ENCODE peak calls at places on chromosomes 7 and 10, in five cellular contexts. One of them, this sample, is unnamed.
A peak's percentile ranks its signal among the peaks of the same experiment; 100 is the strongest.

GRCh38 chr7:127581716-127582115 is 3.7 kb downstream of the GCC1 start:
- DNase-seq in tibial artery: no peak
- DNase-seq in ascending aorta: no peak
- DNase-seq in colonic mucosa: no peak
- DNase-seq in GM23248: peak; percentile 44
- DNase-seq in this sample: no peak

GRCh38 chr7:156004265-156005201 is 192.3 kb upstream of the SHH start:
- DNase-seq in tibial artery: no peak
- DNase-seq in ascending aorta: no peak
- DNase-seq in colonic mucosa: no peak
- DNase-seq in GM23248: no peak
- DNase-seq in this sample: no peak

GRCh38 chr10:64148597-64148996 is 627.4 kb downstream of the REEP3 start:
- DNase-seq in tibial artery: no peak
- DNase-seq in ascending aorta: no peak
- DNase-seq in colonic mucosa: no peak
- DNase-seq in GM23248: no peak
- DNase-seq in this sample: no peak

GRCh38 chr10:3502606-3503005 is 282.4 kb downstream of the KLF6 start:
- DNase-seq in tibial artery: no peak
- DNase-seq in ascending aorta: no peak
- DNase-seq in colonic mucosa: no peak
- DNase-seq in GM23248: no peak
- DNase-seq in this sample: no peak

GRCh38 chr10:110002801-110003523 is 4.8 kb upstream of the ADD3 start:
- DNase-seq in tibial artery: no peak
- DNase-seq in ascending aorta: no peak
- DNase-seq in colonic mucosa: peak; percentile 61
- DNase-seq in GM23248: no peak
- DNase-seq in this sample: no peak

GRCh38 chr10:31582365-31583052 is 263.5 kb downstream of the ZEB1 start:
- DNase-seq in tibial artery: no peak
- DNase-seq in ascending aorta: no peak
- DNase-seq in colonic mucosa: no peak
- DNase-seq in GM23248: peak; percentile 39
- DNase-seq in this sample: no peak

GRCh38 chr10:119489572-119490326 is 52.8 kb downstream of the RGS10 start:
- DNase-seq in tibial artery: no peak
- DNase-seq in ascending aorta: no peak
- DNase-seq in colonic mucosa: peak; percentile 54
- DNase-seq in GM23248: peak; percentile 54
- DNase-seq in this sample: peak; percentile 82

GRCh38 chr10:86343761-86344160 is 22.8 kb downstream of the GRID1 start:
- DNase-seq in tibial artery: peak; percentile 56
- DNase-seq in ascending aorta: no peak
- DNase-seq in colonic mucosa: no peak
- DNase-seq in GM23248: no peak
- DNase-seq in this sample: no peak

GRCh38 chr10:43044444-43045245 is 32.2 kb upstream of the RET start:
- DNase-seq in tibial artery: peak; percentile 54
- DNase-seq in ascending aorta: no peak
- DNase-seq in colonic mucosa: no peak
- DNase-seq in GM23248: no peak
- DNase-seq in this sample: no peak

GRCh38 chr10:108461976-108462375 is 1297.5 kb upstream of the SORCS1 start:
- DNase-seq in tibial artery: no peak
- DNase-seq in ascending aorta: no peak
- DNase-seq in colonic mucosa: no peak
- DNase-seq in GM23248: no peak
- DNase-seq in this sample: no peak

GRCh38 chr10:110546499-110547105 is 20.9 kb upstream of the SMC3 start:
- DNase-seq in tibial artery: no peak
- DNase-seq in ascending aorta: no peak
- DNase-seq in colonic mucosa: no peak
- DNase-seq in GM23248: no peak
- DNase-seq in this sample: no peak

GRCh38 chr7:155252388-155252957 is 45.2 kb upstream of the INSIG1 start:
- DNase-seq in tibial artery: no peak
- DNase-seq in ascending aorta: no peak
- DNase-seq in colonic mucosa: no peak
- DNase-seq in GM23248: peak; percentile 57
- DNase-seq in this sample: no peak

GRCh38 chr7:137771679-137772078 is 75.1 kb downstream of the DGKI start:
- DNase-seq in tibial artery: no peak
- DNase-seq in ascending aorta: no peak
- DNase-seq in colonic mucosa: no peak
- DNase-seq in GM23248: peak; percentile 97
- DNase-seq in this sample: no peak

GRCh38 chr10:108789911-108790310 is 1133.4 kb downstream of the XPNPEP1 start:
- DNase-seq in tibial artery: no peak
- DNase-seq in ascending aorta: no peak
- DNase-seq in colonic mucosa: no peak
- DNase-seq in GM23248: peak; percentile 89
- DNase-seq in this sample: no peak

GRCh38 chr10:52883996-52884871 is 111.7 kb upstream of the MBL2 start:
- DNase-seq in tibial artery: no peak
- DNase-seq in ascending aorta: no peak
- DNase-seq in colonic mucosa: peak; percentile 37
- DNase-seq in GM23248: peak; percentile 63
- DNase-seq in this sample: no peak

GRCh38 chr10:85888004-85888403 is 478.6 kb downstream of the GRID1 start:
- DNase-seq in tibial artery: no peak
- DNase-seq in ascending aorta: no peak
- DNase-seq in colonic mucosa: no peak
- DNase-seq in GM23248: no peak
- DNase-seq in this sample: no peak

GRCh38 chr10:77501152-77501845 is 136.3 kb downstream of the KCNMA1 start:
- DNase-seq in tibial artery: peak; percentile 81
- DNase-seq in ascending aorta: no peak
- DNase-seq in colonic mucosa: no peak
- DNase-seq in GM23248: peak; percentile 96
- DNase-seq in this sample: no peak

GRCh38 chr7:123131140-123131539 is 68.6 kb downstream of the SLC13A1 start:
- DNase-seq in tibial artery: no peak
- DNase-seq in ascending aorta: no peak
- DNase-seq in colonic mucosa: no peak
- DNase-seq in GM23248: no peak
- DNase-seq in this sample: no peak

GRCh38 chr7:143038635-143039034 is 11.7 kb upstream of the OR9A2 start:
- DNase-seq in tibial artery: no peak
- DNase-seq in ascending aorta: no peak
- DNase-seq in colonic mucosa: no peak
- DNase-seq in GM23248: no peak
- DNase-seq in this sample: no peak

GRCh38 chr10:7671121-7671520 is 4.4 kb upstream of the ITIH5 start:
- DNase-seq in tibial artery: no peak
- DNase-seq in ascending aorta: no peak
- DNase-seq in colonic mucosa: no peak
- DNase-seq in GM23248: peak; percentile 17
- DNase-seq in this sample: no peak

GRCh38 chr7:1449951-1450350 is 9.3 kb downstream of the MICALL2 start:
- DNase-seq in tibial artery: no peak
- DNase-seq in ascending aorta: no peak
- DNase-seq in colonic mucosa: no peak
- DNase-seq in GM23248: no peak
- DNase-seq in this sample: no peak

GRCh38 chr10:107059058-107059457 is 105.4 kb downstream of the SORCS1 start:
- DNase-seq in tibial artery: no peak
- DNase-seq in ascending aorta: no peak
- DNase-seq in colonic mucosa: no peak
- DNase-seq in GM23248: no peak
- DNase-seq in this sample: no peak

GRCh38 chr7:114784177-114784576 is 137.7 kb upstream of the MDFIC start:
- DNase-seq in tibial artery: no peak
- DNase-seq in ascending aorta: no peak
- DNase-seq in colonic mucosa: no peak
- DNase-seq in GM23248: no peak
- DNase-seq in this sample: no peak

GRCh38 chr7:92633211-92633906 is 43.2 kb upstream of the FAM133B start:
- DNase-seq in tibial artery: no peak
- DNase-seq in ascending aorta: no peak
- DNase-seq in colonic mucosa: peak; percentile 56
- DNase-seq in GM23248: peak; percentile 96
- DNase-seq in this sample: no peak

GRCh38 chr7:109751241-109751640 is 1181.6 kb downstream of the DNAJB9 start:
- DNase-seq in tibial artery: no peak
- DNase-seq in ascending aorta: no peak
- DNase-seq in colonic mucosa: no peak
- DNase-seq in GM23248: peak; percentile 25
- DNase-seq in this sample: no peak

GRCh38 chr7:132004528-132004927 is 448.1 kb upstream of the PODXL start:
- DNase-seq in tibial artery: no peak
- DNase-seq in ascending aorta: no peak
- DNase-seq in colonic mucosa: no peak
- DNase-seq in GM23248: peak; percentile 63
- DNase-seq in this sample: no peak

GRCh38 chr10:90787906-90788491 is 69.8 kb downstream of the HTR7 start:
- DNase-seq in tibial artery: no peak
- DNase-seq in ascending aorta: no peak
- DNase-seq in colonic mucosa: peak; percentile 34
- DNase-seq in GM23248: peak; percentile 62
- DNase-seq in this sample: no peak

DNA sequence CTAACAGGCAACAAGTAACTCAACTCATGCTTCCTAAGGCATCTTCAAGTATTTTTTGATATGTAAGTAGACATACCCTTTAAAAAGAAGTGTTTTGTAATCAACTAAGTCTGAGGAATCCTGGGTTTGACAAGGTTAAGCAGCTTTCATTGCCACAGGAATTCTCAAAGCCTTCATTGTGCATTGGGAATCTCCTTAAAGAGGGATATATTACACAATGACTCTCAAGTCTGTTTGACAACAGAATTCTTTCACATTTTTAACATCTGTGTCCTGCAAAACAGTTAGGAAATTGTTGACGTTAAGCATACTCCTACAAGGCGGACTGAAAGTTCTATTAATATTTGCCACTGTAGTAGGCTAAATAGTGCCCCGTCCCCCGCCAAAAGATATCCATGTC is 71.4 kb downstream of the SGMS1 start:
- DNase-seq in tibial artery: no peak
- DNase-seq in ascending aorta: no peak
- DNase-seq in colonic mucosa: no peak
- DNase-seq in GM23248: peak; percentile 65
- DNase-seq in this sample: no peak
- H3K4me1 ChIP-seq in tibial artery: peaks cover 47% of the 10 kb centered on the region
- H3K4me1 ChIP-seq in ascending aorta: peaks cover 14% of the 10 kb centered on the region
- H3K4me1 ChIP-seq in colonic mucosa: no peaks in the 10 kb centered on the region
- H3K4me1 ChIP-seq in GM23248: peaks cover 44% of the 10 kb centered on the region
- H3K4me1 ChIP-seq in this sample: peaks cover 17% of the 10 kb centered on the region

GRCh38 chr10:126060232-126060935 is 164.0 kb downstream of the FANK1 start:
- DNase-seq in tibial artery: no peak
- DNase-seq in ascending aorta: no peak
- DNase-seq in colonic mucosa: no peak
- DNase-seq in GM23248: peak; percentile 94
- DNase-seq in this sample: no peak
- H3K27ac ChIP-seq in tibial artery: no peak overlapping the region
- H3K27ac ChIP-seq in ascending aorta: no peak overlapping the region
- H3K27ac ChIP-seq in colonic mucosa: no peak overlapping the region
- H3K27ac ChIP-seq in GM23248: peak overlapping the region; percentile 98
- H3K27ac ChIP-seq in this sample: no peak overlapping the region

DNA sequence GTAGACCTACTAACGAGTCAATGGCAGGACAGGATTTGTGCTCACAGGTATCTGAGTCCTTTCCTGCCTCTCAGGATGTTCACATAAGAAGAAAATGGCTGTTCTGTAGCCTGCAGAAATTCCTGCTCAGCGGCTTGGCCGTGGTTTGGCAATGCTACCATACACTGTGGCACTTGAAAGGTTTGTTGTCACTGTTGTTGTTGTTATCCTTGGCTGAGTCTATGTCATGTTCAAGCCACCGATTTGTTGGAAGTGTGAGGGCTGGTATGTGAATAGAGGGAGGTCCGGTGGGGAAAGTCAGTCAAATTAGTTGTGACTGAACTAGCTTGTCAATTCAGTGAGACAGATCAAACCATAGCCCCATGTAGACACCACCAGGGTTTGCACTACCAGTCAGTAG is 199.9 kb downstream of the TRIL start:
- DNase-seq in tibial artery: no peak
- DNase-seq in ascending aorta: no peak
- DNase-seq in colonic mucosa: no peak
- DNase-seq in GM23248: no peak
- DNase-seq in this sample: no peak
- H3K4me3 ChIP-seq in tibial artery: no peak overlapping the region
- H3K4me3 ChIP-seq in ascending aorta: no peak overlapping the region
- H3K4me3 ChIP-seq in colonic mucosa: no peak overlapping the region
- H3K4me3 ChIP-seq in GM23248: no peak overlapping the region
- H3K4me3 ChIP-seq in this sample: no peak overlapping the region

DNA sequence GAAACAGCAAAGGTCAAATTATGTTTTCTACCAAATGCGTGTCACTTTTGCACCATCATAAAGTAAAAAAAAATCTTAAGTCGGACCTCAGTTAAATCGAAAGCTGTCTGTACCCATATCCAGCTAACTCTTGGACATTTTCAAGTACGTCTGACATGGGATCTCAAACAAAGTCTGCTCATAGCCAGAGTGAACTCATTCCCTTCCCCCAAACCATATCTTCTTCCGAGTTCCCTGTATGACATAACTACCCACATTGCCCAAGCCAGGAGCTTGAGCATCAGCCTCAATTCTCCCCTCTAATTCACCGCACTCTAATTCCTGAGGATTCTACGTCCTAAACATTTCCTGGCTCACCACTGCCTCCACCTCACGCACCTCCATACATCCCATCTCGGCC is 44.8 kb upstream of the TARP start:
- DNase-seq in tibial artery: no peak
- DNase-seq in ascending aorta: no peak
- DNase-seq in colonic mucosa: no peak
- DNase-seq in GM23248: no peak
- DNase-seq in this sample: no peak
- H3K4me1 ChIP-seq in tibial artery: no peaks in the 10 kb centered on the region
- H3K4me1 ChIP-seq in ascending aorta: no peaks in the 10 kb centered on the region
- H3K4me1 ChIP-seq in colonic mucosa: no peaks in the 10 kb centered on the region
- H3K4me1 ChIP-seq in GM23248: peaks cover 31% of the 10 kb centered on the region
- H3K4me1 ChIP-seq in this sample: no peaks in the 10 kb centered on the region

GRCh38 chr10:84525120-84525806 is 196.9 kb downstream of the CCSER2 start:
- DNase-seq in tibial artery: no peak
- DNase-seq in ascending aorta: no peak
- DNase-seq in colonic mucosa: no peak
- DNase-seq in GM23248: no peak
- DNase-seq in this sample: no peak
- H3K27ac ChIP-seq in tibial artery: no peak overlapping the region
- H3K27ac ChIP-seq in ascending aorta: no peak overlapping the region
- H3K27ac ChIP-seq in colonic mucosa: no peak overlapping the region
- H3K27ac ChIP-seq in GM23248: no peak overlapping the region
- H3K27ac ChIP-seq in this sample: no peak overlapping the region

GRCh38 chr7:76198202-76198601 is 3.5 kb upstream of the SRRM3 start:
- DNase-seq in tibial artery: no peak
- DNase-seq in ascending aorta: no peak
- DNase-seq in colonic mucosa: no peak
- DNase-seq in GM23248: no peak
- DNase-seq in this sample: no peak

GRCh38 chr7:76206633-76207032 is 4.9 kb downstream of the SRRM3 start:
- DNase-seq in tibial artery: no peak
- DNase-seq in ascending aorta: no peak
- DNase-seq in colonic mucosa: no peak
- DNase-seq in GM23248: peak; percentile 45
- DNase-seq in this sample: no peak

GRCh38 chr7:76204147-76204546 is 2.5 kb downstream of the SRRM3 start:
- DNase-seq in tibial artery: no peak
- DNase-seq in ascending aorta: no peak
- DNase-seq in colonic mucosa: no peak
- DNase-seq in GM23248: no peak
- DNase-seq in this sample: no peak

GRCh38 chr7:76201732-76202665 is at the start of gene SRRM3:
- DNase-seq in tibial artery: peak; percentile 81
- DNase-seq in ascending aorta: no peak
- DNase-seq in colonic mucosa: peak; percentile 74
- DNase-seq in GM23248: peak; percentile 85
- DNase-seq in this sample: peak; percentile 63

GRCh38 chr7:76202666-76203030 is 952 bp downstream of the SRRM3 start:
- DNase-seq in tibial artery: no peak
- DNase-seq in ascending aorta: no peak
- DNase-seq in colonic mucosa: no peak
- DNase-seq in GM23248: no peak
- DNase-seq in this sample: no peak
- H3K4me3 ChIP-seq in tibial artery: no peak overlapping the region
- H3K4me3 ChIP-seq in ascending aorta: no peak overlapping the region
- H3K4me3 ChIP-seq in colonic mucosa: no peak overlapping the region
- H3K4me3 ChIP-seq in GM23248: no peak overlapping the region
- H3K4me3 ChIP-seq in this sample: no peak overlapping the region